ENCODE peak calls at places on chromosomes 11 and 22, in five cellular contexts. One of them, this sample, is unnamed.
A peak's percentile ranks its signal among the peaks of the same experiment; 100 is the strongest.

GRCh38 chr22:36872084-36872483 is 11.3 kb downstream of the NCF4 start:
- DNase-seq in neural progenitor cell: no peak
- DNase-seq in NCI-H1105 treated with DMSO at 0.1 percent for 48 hours: no peak
- DNase-seq in K562: no peak
- DNase-seq in NCI-H2081 treated with DMSO at 0.1 percent for 48 hours: no peak
- DNase-seq in this sample: no peak

GRCh38 chr11:94504689-94505293 is 7.5 kb upstream of the C11orf97 start:
- DNase-seq in neural progenitor cell: peak; percentile 56
- DNase-seq in NCI-H1105 treated with DMSO at 0.1 percent for 48 hours: peak; percentile 55
- DNase-seq in K562: peak; percentile 44
- DNase-seq in NCI-H2081 treated with DMSO at 0.1 percent for 48 hours: no peak
- DNase-seq in this sample: no peak

GRCh38 chr22:45302047-45302446 is 7.7 kb upstream of the FAM118A start:
- DNase-seq in neural progenitor cell: no peak
- DNase-seq in NCI-H1105 treated with DMSO at 0.1 percent for 48 hours: no peak
- DNase-seq in NCI-H2081 treated with DMSO at 0.1 percent for 48 hours: no peak
- DNase-seq in K562: no peak
- DNase-seq in this sample: no peak

GRCh38 chr11:67463680-67464410 is 5.2 kb downstream of the TMEM134 start:
- DNase-seq in K562: peak; percentile 75
- DNase-seq in neural progenitor cell: no peak
- DNase-seq in NCI-H2081 treated with DMSO at 0.1 percent for 48 hours: no peak
- DNase-seq in NCI-H1105 treated with DMSO at 0.1 percent for 48 hours: no peak
- DNase-seq in this sample: no peak

GRCh38 chr22:20213833-20214708 is 54.0 kb downstream of the RTN4R start:
- DNase-seq in neural progenitor cell: no peak
- DNase-seq in NCI-H2081 treated with DMSO at 0.1 percent for 48 hours: no peak
- DNase-seq in NCI-H1105 treated with DMSO at 0.1 percent for 48 hours: no peak
- DNase-seq in K562: no peak
- DNase-seq in this sample: no peak

GRCh38 chr22:45758603-45759002 is 87.0 kb downstream of the ATXN10 start:
- DNase-seq in K562: no peak
- DNase-seq in NCI-H1105 treated with DMSO at 0.1 percent for 48 hours: no peak
- DNase-seq in neural progenitor cell: no peak
- DNase-seq in NCI-H2081 treated with DMSO at 0.1 percent for 48 hours: no peak
- DNase-seq in this sample: no peak

GRCh38 chr11:60777572-60777971 is 7.6 kb upstream of the MS4A10 start:
- DNase-seq in neural progenitor cell: no peak
- DNase-seq in NCI-H2081 treated with DMSO at 0.1 percent for 48 hours: no peak
- DNase-seq in NCI-H1105 treated with DMSO at 0.1 percent for 48 hours: no peak
- DNase-seq in K562: no peak
- DNase-seq in this sample: no peak

GRCh38 chr11:120715239-120715638 is 203.7 kb downstream of the GRIK4 start:
- DNase-seq in NCI-H1105 treated with DMSO at 0.1 percent for 48 hours: no peak
- DNase-seq in NCI-H2081 treated with DMSO at 0.1 percent for 48 hours: no peak
- DNase-seq in neural progenitor cell: peak; percentile 37
- DNase-seq in K562: peak; percentile 54
- DNase-seq in this sample: no peak

GRCh38 chr11:67408437-67409200 is 4.7 kb downstream of the TBC1D10C start:
- DNase-seq in neural progenitor cell: no peak
- DNase-seq in K562: no peak
- DNase-seq in NCI-H1105 treated with DMSO at 0.1 percent for 48 hours: no peak
- DNase-seq in NCI-H2081 treated with DMSO at 0.1 percent for 48 hours: no peak
- DNase-seq in this sample: no peak

GRCh38 chr11:65430406-65431217 is 8.0 kb downstream of the NEAT1 start:
- DNase-seq in NCI-H2081 treated with DMSO at 0.1 percent for 48 hours: no peak
- DNase-seq in K562: no peak
- DNase-seq in NCI-H1105 treated with DMSO at 0.1 percent for 48 hours: no peak
- DNase-seq in neural progenitor cell: no peak
- DNase-seq in this sample: no peak

GRCh38 chr22:38927033-38927789 is 30.2 kb upstream of the APOBEC3A start:
- DNase-seq in K562: no peak
- DNase-seq in NCI-H1105 treated with DMSO at 0.1 percent for 48 hours: no peak
- DNase-seq in neural progenitor cell: peak; percentile 89
- DNase-seq in NCI-H2081 treated with DMSO at 0.1 percent for 48 hours: no peak
- DNase-seq in this sample: peak; percentile 85

GRCh38 chr11:64536997-64537396 is 54.0 kb upstream of the SLC22A12 start:
- DNase-seq in NCI-H1105 treated with DMSO at 0.1 percent for 48 hours: no peak
- DNase-seq in neural progenitor cell: no peak
- DNase-seq in K562: no peak
- DNase-seq in NCI-H2081 treated with DMSO at 0.1 percent for 48 hours: no peak
- DNase-seq in this sample: no peak

GRCh38 chr11:60957188-60957587 is 5.2 kb upstream of the SLC15A3 start:
- DNase-seq in K562: no peak
- DNase-seq in NCI-H2081 treated with DMSO at 0.1 percent for 48 hours: no peak
- DNase-seq in NCI-H1105 treated with DMSO at 0.1 percent for 48 hours: no peak
- DNase-seq in neural progenitor cell: no peak
- DNase-seq in this sample: no peak

GRCh38 chr11:24509114-24509513 is 12.3 kb downstream of the LUZP2 start:
- DNase-seq in NCI-H1105 treated with DMSO at 0.1 percent for 48 hours: no peak
- DNase-seq in K562: no peak
- DNase-seq in NCI-H2081 treated with DMSO at 0.1 percent for 48 hours: no peak
- DNase-seq in neural progenitor cell: no peak
- DNase-seq in this sample: no peak

GRCh38 chr22:45212306-45212709 is 28.4 kb downstream of the KIAA0930 start:
- DNase-seq in neural progenitor cell: peak; percentile 48
- DNase-seq in K562: peak; percentile 13
- DNase-seq in NCI-H1105 treated with DMSO at 0.1 percent for 48 hours: no peak
- DNase-seq in NCI-H2081 treated with DMSO at 0.1 percent for 48 hours: no peak
- DNase-seq in this sample: no peak

GRCh38 chr11:64916040-64916847 is 765 bp downstream of the ATG2A start:
- DNase-seq in NCI-H1105 treated with DMSO at 0.1 percent for 48 hours: no peak
- DNase-seq in K562: peak; percentile 70
- DNase-seq in NCI-H2081 treated with DMSO at 0.1 percent for 48 hours: no peak
- DNase-seq in neural progenitor cell: peak; percentile 47
- DNase-seq in this sample: no peak

GRCh38 chr22:30262917-30263741 is 3.5 kb downstream of the OSM start:
- DNase-seq in NCI-H2081 treated with DMSO at 0.1 percent for 48 hours: no peak
- DNase-seq in K562: peak; percentile 74
- DNase-seq in neural progenitor cell: peak; percentile 89
- DNase-seq in NCI-H1105 treated with DMSO at 0.1 percent for 48 hours: peak; percentile 51
- DNase-seq in this sample: peak; percentile 94

GRCh38 chr11:73412308-73412707 is 36.1 kb downstream of the RELT start:
- DNase-seq in NCI-H1105 treated with DMSO at 0.1 percent for 48 hours: no peak
- DNase-seq in neural progenitor cell: no peak
- DNase-seq in K562: no peak
- DNase-seq in NCI-H2081 treated with DMSO at 0.1 percent for 48 hours: no peak
- DNase-seq in this sample: no peak

GRCh38 chr11:27795955-27796861 is 96.0 kb upstream of the BDNF start:
- DNase-seq in NCI-H1105 treated with DMSO at 0.1 percent for 48 hours: peak; percentile 100
- DNase-seq in NCI-H2081 treated with DMSO at 0.1 percent for 48 hours: peak; percentile 84
- DNase-seq in neural progenitor cell: peak; percentile 87
- DNase-seq in K562: no peak
- DNase-seq in this sample: peak; percentile 12